ENCODE peak calls at places on chromosomes 4 and X, in five cellular contexts. O, V, A, M and Z are unnamed samples.

GRCh38 chr4:104989363-104989762 is 157.3 kb upstream of the TET2 start:
- DNase-seq in A (no peak), O (no peak), V (no peak), M (no peak), Z (peak)

GRCh38 chrX:150449313-150449712 is 86.2 kb downstream of the MAMLD1 start:
- DNase-seq in M (no peak), O (no peak), A (no peak), V (no peak), Z (no peak)

GRCh38 chrX:142250502-142250901 is 45.4 kb upstream of the MAGEC2 start:
- DNase-seq in A (no peak), M (no peak), V (no peak), O (no peak), Z (no peak)

GRCh38 chrX:118718737-118719136 is 8.7 kb upstream of the IL13RA1 start:
- DNase-seq in A (no peak), M (no peak), O (no peak), V (no peak), Z (no peak)

GRCh38 chr4:38774181-38774580 is 8.6 kb downstream of the TLR10 start:
- DNase-seq in V (no peak), M (no peak), O (no peak), A (no peak), Z (no peak)

GRCh38 chr4:6894528-6895498 is 14.8 kb upstream of the TBC1D14 start:
- DNase-seq in O (no peak), V (no peak), M (no peak), A (no peak), Z (no peak)

GRCh38 chrX:8201896-8202331 is 30.8 kb upstream of the VCX2 start:
- DNase-seq in O (no peak), V (peak), M (no peak), A (peak), Z (no peak)

GRCh38 chr4:29276150-29276549 is 1444.0 kb upstream of the PCDH7 start:
- DNase-seq in A (no peak), M (no peak), V (no peak), O (no peak), Z (no peak)

GRCh38 chr4:120773641-120774040 is 148.9 kb downstream of the PRDM5 start:
- DNase-seq in M (no peak), A (no peak), V (no peak), O (no peak), Z (no peak)

GRCh38 chr4:104491826-104492771 is 2.6 kb downstream of the CXXC4 start:
- DNase-seq in M (peak), V (peak), A (no peak), O (peak), Z (no peak)

GRCh38 chr4:153963216-153963615 is 174.3 kb upstream of the SFRP2 start:
- DNase-seq in M (peak), O (no peak), V (no peak), A (no peak), Z (no peak)

GRCh38 chrX:155779831-155780230 is 101.3 kb upstream of the VAMP7 start:
- DNase-seq in A (no peak), V (no peak), O (no peak), M (no peak), Z (no peak)

GRCh38 chr4:172850838-172851237 is 317.8 kb upstream of the GALNT7 start:
- DNase-seq in A (no peak), V (no peak), M (no peak), O (no peak), Z (peak)

GRCh38 chr4:95839891-95840290 is at the start of gene PDHA2:
- DNase-seq in M (no peak), A (no peak), V (peak), O (no peak), Z (no peak)